ENCODE peak calls at places on chromosomes 13 and 19, in five cellular contexts. O is prostate gland, D is transverse colon, E is GM12892, P is suprapubic skin. H is an unnamed sample.

GRCh38 chr13:26601669-26602068 is 44.2 kb downstream of the WASF3 start:
- DNase-seq in D (no peak), O (no peak), P (no peak), E (no peak), H (no peak)

GRCh38 chr13:52450012-52450792 is at the start of gene VPS36:
- DNase-seq in O (peak; percentile 96), D (peak; percentile 98), E (peak; percentile 73), P (peak; percentile 96), H (peak; percentile 100)

GRCh38 chr19:18421371-18421959 is 2.3 kb downstream of the SSBP4 start:
- DNase-seq in D (no peak), O (no peak), P (no peak), E (no peak), H (no peak)

GRCh38 chr19:18279516-18280246 is 1.7 kb downstream of the JUND start:
- DNase-seq in E (peak; percentile 94), P (peak; percentile 93), O (peak; percentile 95), D (peak; percentile 94), H (peak; percentile 98)

GRCh38 chr13:80462567-80462966 is 121.6 kb upstream of the SPRY2 start:
- DNase-seq in P (no peak), O (no peak), D (no peak), E (no peak), H (no peak)

GRCh38 chr19:1105873-1106840 is 2.4 kb downstream of the GPX4 start:
- DNase-seq in O (no peak), D (no peak), E (no peak), P (no peak), H (peak; percentile 82)

GRCh38 chr13:73168993-73169401 is 110.2 kb downstream of the KLF5 start:
- DNase-seq in O (peak; percentile 67), P (no peak), D (peak; percentile 21), E (no peak), H (no peak)

GRCh38 chr13:102729560-102730275 is 34.9 kb upstream of the METTL21C start:
- DNase-seq in D (no peak), O (no peak), E (no peak), P (no peak), H (no peak)

GRCh38 chr19:9971341-9971897 is 35.1 kb upstream of the OLFM2 start:
- DNase-seq in E (no peak), O (no peak), D (no peak), P (no peak), H (no peak)

GRCh38 chr13:83325454-83325853 is 556.8 kb downstream of the SLITRK1 start:
- DNase-seq in E (no peak), O (no peak), D (no peak), P (no peak), H (no peak)

GRCh38 chr19:1901940-1902404 is 3.2 kb upstream of the ADAT3 start:
- DNase-seq in D (peak; percentile 43), O (no peak), P (no peak), E (no peak), H (no peak)

GRCh38 chr13:97548138-97548537 is 114.2 kb downstream of the RAP2A start:
- DNase-seq in D (no peak), O (no peak), E (no peak), P (no peak), H (no peak)

GRCh38 chr13:44697058-44697457 is 120.9 kb upstream of the TSC22D1 start:
- DNase-seq in E (no peak), P (no peak), O (no peak), D (no peak), H (no peak)

GRCh38 chr19:2260341-2260751 is 4.1 kb upstream of the JSRP1 start:
- DNase-seq in P (no peak), O (no peak), E (no peak), D (peak; percentile 46), H (no peak)

GRCh38 chr19:35369522-35369921 is 1.3 kb upstream of the GPR42 start:
- DNase-seq in E (no peak), D (no peak), O (no peak), P (no peak), H (no peak)

GRCh38 chr13:74644239-74644638 is 510.0 kb upstream of the KLF12 start:
- DNase-seq in P (no peak), D (no peak), O (no peak), E (no peak), H (no peak)

GRCh38 chr13:25065974-25066770 is 29.8 kb upstream of the PABPC3 start:
- DNase-seq in O (no peak), P (no peak), E (no peak), D (no peak), H (no peak)

GRCh38 chr13:38264363-38265134 is 85.1 kb upstream of the UFM1 start:
- DNase-seq in E (no peak), P (no peak), D (no peak), O (no peak), H (no peak)

GRCh38 chr13:41561179-41561578 is 103.8 kb downstream of the RGCC start:
- DNase-seq in O (no peak), E (no peak), D (no peak), P (no peak), H (no peak)

GRCh38 chr13:24540236-24541126 is 27.9 kb upstream of the PARP4 start:
- DNase-seq in O (no peak), P (no peak), E (no peak), D (no peak), H (peak; percentile 69)

GRCh38 chr19:46495789-46496099 is at the start of gene PNMA8B:
- DNase-seq in D (no peak), E (no peak), P (no peak), O (no peak), H (peak; percentile 83)

GRCh38 chr19:8806661-8807060 is 25.4 kb downstream of the ZNF558 start:
- DNase-seq in D (no peak), P (no peak), O (no peak), E (no peak), H (no peak)

GRCh38 chr13:91242652-91243051 is 104.8 kb upstream of the MIR17HG start:
- DNase-seq in E (no peak), P (no peak), O (no peak), D (no peak), H (no peak)

GRCh38 chr13:60957816-60958215 is 457.8 kb downstream of the PCDH20 start:
- DNase-seq in O (no peak), E (no peak), P (no peak), D (no peak), H (no peak)

GRCh38 chr13:114078501-114079451 is 53.6 kb downstream of the RASA3 start:
- DNase-seq in O (no peak), D (peak; percentile 63), P (peak; percentile 78), E (no peak), H (peak; percentile 75)

GRCh38 chr19:48874309-48875135 is 2.3 kb downstream of the PPP1R15A start:
- DNase-seq in D (peak; percentile 45), E (no peak), P (peak; percentile 82), O (no peak), H (no peak)
- TF ChIP-seq POLR2A in D (no peak), E (no peak), P (no peak), O (no peak), H (no peak)

GRCh38 chr13:62377838-62378237 is 962.2 kb upstream of the PCDH20 start:
- DNase-seq in D (no peak), P (no peak), O (no peak), E (no peak), H (no peak)
- TF ChIP-seq POLR2AphosphoS5 in D (no peak), P (no peak), O (no peak), E (no peak), H (no peak)

DNA sequence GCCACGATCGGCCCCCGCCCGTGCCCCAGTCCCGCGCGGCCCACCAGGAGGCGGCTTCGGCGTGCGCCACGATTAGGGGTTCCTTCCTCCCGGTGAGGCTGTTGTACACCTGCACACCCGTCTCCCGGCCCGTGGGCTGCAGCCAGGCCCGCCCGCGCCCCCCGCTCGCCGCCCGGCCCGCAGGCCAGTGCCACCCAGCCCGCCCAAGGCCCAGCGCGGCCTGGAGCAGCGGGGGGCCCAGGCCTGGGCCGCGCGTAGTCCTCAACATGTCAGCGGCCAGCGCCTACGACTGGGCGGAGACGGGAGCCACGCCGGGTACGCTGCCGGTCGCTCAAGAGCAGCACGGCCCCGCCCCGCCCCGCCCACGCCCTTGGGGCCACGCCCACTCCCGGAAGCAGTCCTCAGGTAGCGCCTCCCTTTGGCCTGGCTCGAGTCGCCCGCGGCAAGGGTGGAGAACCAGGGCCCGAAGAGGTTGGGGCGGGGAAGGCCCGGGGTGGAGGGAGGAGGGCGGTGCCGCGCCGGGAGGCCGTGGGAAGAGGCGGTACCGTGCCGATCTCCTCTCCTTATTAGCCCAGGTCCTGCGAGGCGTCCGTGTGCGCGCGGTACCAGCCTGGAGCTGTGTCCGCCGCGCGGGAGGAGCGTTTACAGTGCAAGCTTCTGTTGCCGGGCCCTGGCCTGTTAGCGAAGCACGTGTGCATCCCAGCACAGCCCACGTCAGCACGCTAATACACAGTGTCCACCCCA is at the start of gene CARS2:
- DNase-seq in O (peak; percentile 96), D (peak; percentile 98), P (peak; percentile 98), E (peak; percentile 94), H (peak; percentile 99)
- TF ChIP-seq POLR2A in O (peak; percentile 70), D (peak; percentile 63), P (no peak), E (peak; percentile 83), H (no peak)

GRCh38 chr19:5686647-5687359 is 3.3 kb upstream of the RPL36 start:
- DNase-seq in O (peak; percentile 95), D (peak; percentile 100), P (peak; percentile 99), E (peak; percentile 93), H (peak; percentile 100)
- TF ChIP-seq POLR2AphosphoS5 in O (peak; percentile 67), D (no peak), P (no peak), E (no peak), H (peak; percentile 69)

GRCh38 chr19:4723465-4724251 is at the start of gene DPP9:
- DNase-seq in E (peak; percentile 100), D (peak; percentile 97), P (peak; percentile 98), O (peak; percentile 97), H (peak; percentile 97)
- TF ChIP-seq POLR2A in E (peak; percentile 33), D (peak; percentile 52), P (no peak), O (peak; percentile 61), H (no peak)

GRCh38 chr19:53555352-53555751 is 17.4 kb downstream of the ZNF331 start:
- DNase-seq in P (no peak), D (no peak), O (no peak), E (no peak), H (no peak)

GRCh38 chr19:53554804-53555203 is 16.9 kb downstream of the ZNF331 start:
- DNase-seq in P (no peak), O (no peak), E (no peak), D (no peak), H (no peak)

GRCh38 chr19:53553159-53553558 is 15.2 kb downstream of the ZNF331 start:
- DNase-seq in D (no peak), P (no peak), E (no peak), O (no peak), H (no peak)

GRCh38 chr19:53552001-53552721 is 14.2 kb downstream of the ZNF331 start:
- DNase-seq in E (no peak), D (no peak), P (no peak), O (no peak), H (no peak)

GRCh38 chr19:53553865-53554791 is 16.2 kb downstream of the ZNF331 start:
- DNase-seq in O (peak; percentile 74), E (peak; percentile 58), P (peak; percentile 94), D (peak; percentile 88), H (peak; percentile 94)
- TF ChIP-seq POLR2AphosphoS5 in O (peak; percentile 85), E (peak; percentile 84), P (no peak), D (peak; percentile 57), H (peak; percentile 88)

DNA sequence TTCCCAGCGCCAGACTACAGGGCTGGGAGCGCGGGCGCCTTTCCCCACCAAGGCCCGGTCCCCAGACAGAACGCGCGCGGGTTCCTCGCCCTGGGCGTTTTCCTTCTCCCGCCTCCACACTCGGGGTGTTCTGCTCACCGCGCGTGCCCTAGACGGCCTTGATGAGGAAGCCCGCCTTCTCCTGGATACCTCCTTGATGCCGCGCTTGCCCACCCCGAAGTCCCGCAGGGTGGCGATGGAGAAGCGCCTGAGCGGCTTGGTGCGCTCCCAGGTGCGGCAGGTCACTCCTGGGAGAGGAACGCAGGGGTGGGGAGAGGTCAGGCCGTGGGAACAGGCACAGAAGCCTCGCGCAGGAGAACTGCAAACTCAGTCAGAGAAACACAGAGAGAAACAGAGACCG is 34.8 kb downstream of the CYP2B6 start:
- DNase-seq in E (no peak), P (no peak), O (no peak), D (no peak), H (no peak)
- TF ChIP-seq POLR2A in E (no peak), P (no peak), O (no peak), D (no peak), H (no peak)

H was measured in spleen.